ENCODE peak calls at places on chromosomes 13 and 19, in nine cellular contexts. One of them, this sample, is unnamed.

GRCh38 chr13:65112123-65113075 is 2117.7 kb downstream of the PCDH9 start:
- DNase-seq in activated T-helper 1 cell treated with anti-CD3 and anti-CD28 coated beads, Interleukin-12 subunit alpha, Interleukin-12 subunit beta, Interleukin-2, Interleukin-4 antibody, amounts not matched to agents 30 ng/mL and 10 ng/mL and 1 ng/mL, durations not matched to agents 14 hours and 24 hours and 36 hours: no peak
- DNase-seq in mesothelial cell of epicardium: no peak
- DNase-seq in stimulated activated CD8-positive, alpha-beta memory T cell treated with anti-CD3 and anti-CD28 coated beads, Interleukin-4, amount 100 ng/mL, for 24 hours: no peak
- DNase-seq in stimulated activated CD4-positive, alpha-beta T cell treated with anti-CD3 and anti-CD28 coated beads, Interleukin-15, amount 100 ng/mL, for 1 hour: no peak
- DNase-seq in activated CD8-positive, alpha-beta memory T cell treated with anti-CD3 and anti-CD28 coated beads, Interleukin-2, amount 10 ng/mL, durations not matched to agents 7 days and 5 days: no peak
- DNase-seq in germinal center: no peak
- DNase-seq in osteoblast: no peak
- DNase-seq in H54: no peak
- DNase-seq in this sample: no peak

GRCh38 chr13:30339721-30340366 is 32.5 kb upstream of the KATNAL1 start:
- DNase-seq in osteoblast: no peak
- DNase-seq in stimulated activated CD8-positive, alpha-beta memory T cell treated with anti-CD3 and anti-CD28 coated beads, Interleukin-4, amount 100 ng/mL, for 24 hours: no peak
- DNase-seq in germinal center: no peak
- DNase-seq in activated CD8-positive, alpha-beta memory T cell treated with anti-CD3 and anti-CD28 coated beads, Interleukin-2, amount 10 ng/mL, durations not matched to agents 7 days and 5 days: no peak
- DNase-seq in activated T-helper 1 cell treated with anti-CD3 and anti-CD28 coated beads, Interleukin-12 subunit alpha, Interleukin-12 subunit beta, Interleukin-2, Interleukin-4 antibody, amounts not matched to agents 30 ng/mL and 10 ng/mL and 1 ng/mL, durations not matched to agents 14 hours and 24 hours and 36 hours: no peak
- DNase-seq in stimulated activated CD4-positive, alpha-beta T cell treated with anti-CD3 and anti-CD28 coated beads, Interleukin-15, amount 100 ng/mL, for 1 hour: no peak
- DNase-seq in mesothelial cell of epicardium: no peak
- DNase-seq in H54: no peak
- DNase-seq in this sample: no peak

GRCh38 chr13:77013853-77014542 is 13.0 kb downstream of the FBXL3 start:
- DNase-seq in stimulated activated CD8-positive, alpha-beta memory T cell treated with anti-CD3 and anti-CD28 coated beads, Interleukin-4, amount 100 ng/mL, for 24 hours: no peak
- DNase-seq in activated CD8-positive, alpha-beta memory T cell treated with anti-CD3 and anti-CD28 coated beads, Interleukin-2, amount 10 ng/mL, durations not matched to agents 7 days and 5 days: no peak
- DNase-seq in mesothelial cell of epicardium: no peak
- DNase-seq in activated T-helper 1 cell treated with anti-CD3 and anti-CD28 coated beads, Interleukin-12 subunit alpha, Interleukin-12 subunit beta, Interleukin-2, Interleukin-4 antibody, amounts not matched to agents 30 ng/mL and 10 ng/mL and 1 ng/mL, durations not matched to agents 14 hours and 24 hours and 36 hours: no peak
- DNase-seq in stimulated activated CD4-positive, alpha-beta T cell treated with anti-CD3 and anti-CD28 coated beads, Interleukin-15, amount 100 ng/mL, for 1 hour: no peak
- DNase-seq in osteoblast: peak
- DNase-seq in H54: no peak
- DNase-seq in germinal center: no peak
- DNase-seq in this sample: no peak

GRCh38 chr19:47351545-47351944 is 2.4 kb downstream of the DHX34 start:
- DNase-seq in stimulated activated CD8-positive, alpha-beta memory T cell treated with anti-CD3 and anti-CD28 coated beads, Interleukin-4, amount 100 ng/mL, for 24 hours: no peak
- DNase-seq in germinal center: peak
- DNase-seq in H54: no peak
- DNase-seq in activated T-helper 1 cell treated with anti-CD3 and anti-CD28 coated beads, Interleukin-12 subunit alpha, Interleukin-12 subunit beta, Interleukin-2, Interleukin-4 antibody, amounts not matched to agents 30 ng/mL and 10 ng/mL and 1 ng/mL, durations not matched to agents 14 hours and 24 hours and 36 hours: no peak
- DNase-seq in stimulated activated CD4-positive, alpha-beta T cell treated with anti-CD3 and anti-CD28 coated beads, Interleukin-15, amount 100 ng/mL, for 1 hour: no peak
- DNase-seq in mesothelial cell of epicardium: no peak
- DNase-seq in activated CD8-positive, alpha-beta memory T cell treated with anti-CD3 and anti-CD28 coated beads, Interleukin-2, amount 10 ng/mL, durations not matched to agents 7 days and 5 days: peak
- DNase-seq in osteoblast: peak
- DNase-seq in this sample: no peak

GRCh38 chr13:75366380-75367280 is 115.3 kb downstream of the TBC1D4 start:
- DNase-seq in germinal center: no peak
- DNase-seq in activated CD8-positive, alpha-beta memory T cell treated with anti-CD3 and anti-CD28 coated beads, Interleukin-2, amount 10 ng/mL, durations not matched to agents 7 days and 5 days: no peak
- DNase-seq in mesothelial cell of epicardium: no peak
- DNase-seq in stimulated activated CD8-positive, alpha-beta memory T cell treated with anti-CD3 and anti-CD28 coated beads, Interleukin-4, amount 100 ng/mL, for 24 hours: no peak
- DNase-seq in activated T-helper 1 cell treated with anti-CD3 and anti-CD28 coated beads, Interleukin-12 subunit alpha, Interleukin-12 subunit beta, Interleukin-2, Interleukin-4 antibody, amounts not matched to agents 30 ng/mL and 10 ng/mL and 1 ng/mL, durations not matched to agents 14 hours and 24 hours and 36 hours: no peak
- DNase-seq in H54: no peak
- DNase-seq in stimulated activated CD4-positive, alpha-beta T cell treated with anti-CD3 and anti-CD28 coated beads, Interleukin-15, amount 100 ng/mL, for 1 hour: no peak
- DNase-seq in osteoblast: no peak
- DNase-seq in this sample: no peak

GRCh38 chr19:33248954-33249613 is 23.4 kb upstream of the SLC7A10 start:
- DNase-seq in germinal center: no peak
- DNase-seq in stimulated activated CD4-positive, alpha-beta T cell treated with anti-CD3 and anti-CD28 coated beads, Interleukin-15, amount 100 ng/mL, for 1 hour: no peak
- DNase-seq in mesothelial cell of epicardium: no peak
- DNase-seq in H54: peak
- DNase-seq in activated CD8-positive, alpha-beta memory T cell treated with anti-CD3 and anti-CD28 coated beads, Interleukin-2, amount 10 ng/mL, durations not matched to agents 7 days and 5 days: no peak
- DNase-seq in stimulated activated CD8-positive, alpha-beta memory T cell treated with anti-CD3 and anti-CD28 coated beads, Interleukin-4, amount 100 ng/mL, for 24 hours: no peak
- DNase-seq in activated T-helper 1 cell treated with anti-CD3 and anti-CD28 coated beads, Interleukin-12 subunit alpha, Interleukin-12 subunit beta, Interleukin-2, Interleukin-4 antibody, amounts not matched to agents 30 ng/mL and 10 ng/mL and 1 ng/mL, durations not matched to agents 14 hours and 24 hours and 36 hours: no peak
- DNase-seq in osteoblast: no peak
- DNase-seq in this sample: peak

GRCh38 chr13:94596575-94596971 is 621 bp upstream of the TGDS start:
- DNase-seq in osteoblast: no peak
- DNase-seq in H54: no peak
- DNase-seq in stimulated activated CD4-positive, alpha-beta T cell treated with anti-CD3 and anti-CD28 coated beads, Interleukin-15, amount 100 ng/mL, for 1 hour: no peak
- DNase-seq in germinal center: no peak
- DNase-seq in activated CD8-positive, alpha-beta memory T cell treated with anti-CD3 and anti-CD28 coated beads, Interleukin-2, amount 10 ng/mL, durations not matched to agents 7 days and 5 days: no peak
- DNase-seq in activated T-helper 1 cell treated with anti-CD3 and anti-CD28 coated beads, Interleukin-12 subunit alpha, Interleukin-12 subunit beta, Interleukin-2, Interleukin-4 antibody, amounts not matched to agents 30 ng/mL and 10 ng/mL and 1 ng/mL, durations not matched to agents 14 hours and 24 hours and 36 hours: no peak
- DNase-seq in mesothelial cell of epicardium: no peak
- DNase-seq in stimulated activated CD8-positive, alpha-beta memory T cell treated with anti-CD3 and anti-CD28 coated beads, Interleukin-4, amount 100 ng/mL, for 24 hours: no peak
- DNase-seq in this sample: no peak

GRCh38 chr13:27556109-27556508 is 64.2 kb downstream of the LNX2 start:
- DNase-seq in stimulated activated CD4-positive, alpha-beta T cell treated with anti-CD3 and anti-CD28 coated beads, Interleukin-15, amount 100 ng/mL, for 1 hour: no peak
- DNase-seq in germinal center: no peak
- DNase-seq in stimulated activated CD8-positive, alpha-beta memory T cell treated with anti-CD3 and anti-CD28 coated beads, Interleukin-4, amount 100 ng/mL, for 24 hours: no peak
- DNase-seq in H54: no peak
- DNase-seq in mesothelial cell of epicardium: no peak
- DNase-seq in activated T-helper 1 cell treated with anti-CD3 and anti-CD28 coated beads, Interleukin-12 subunit alpha, Interleukin-12 subunit beta, Interleukin-2, Interleukin-4 antibody, amounts not matched to agents 30 ng/mL and 10 ng/mL and 1 ng/mL, durations not matched to agents 14 hours and 24 hours and 36 hours: no peak
- DNase-seq in activated CD8-positive, alpha-beta memory T cell treated with anti-CD3 and anti-CD28 coated beads, Interleukin-2, amount 10 ng/mL, durations not matched to agents 7 days and 5 days: no peak
- DNase-seq in osteoblast: peak
- DNase-seq in this sample: no peak

GRCh38 chr19:36420961-36421748 is 2.7 kb upstream of the ZFP82 start:
- DNase-seq in H54: no peak
- DNase-seq in activated T-helper 1 cell treated with anti-CD3 and anti-CD28 coated beads, Interleukin-12 subunit alpha, Interleukin-12 subunit beta, Interleukin-2, Interleukin-4 antibody, amounts not matched to agents 30 ng/mL and 10 ng/mL and 1 ng/mL, durations not matched to agents 14 hours and 24 hours and 36 hours: no peak
- DNase-seq in mesothelial cell of epicardium: no peak
- DNase-seq in activated CD8-positive, alpha-beta memory T cell treated with anti-CD3 and anti-CD28 coated beads, Interleukin-2, amount 10 ng/mL, durations not matched to agents 7 days and 5 days: no peak
- DNase-seq in osteoblast: peak
- DNase-seq in germinal center: no peak
- DNase-seq in stimulated activated CD8-positive, alpha-beta memory T cell treated with anti-CD3 and anti-CD28 coated beads, Interleukin-4, amount 100 ng/mL, for 24 hours: no peak
- DNase-seq in stimulated activated CD4-positive, alpha-beta T cell treated with anti-CD3 and anti-CD28 coated beads, Interleukin-15, amount 100 ng/mL, for 1 hour: no peak
- DNase-seq in this sample: no peak

GRCh38 chr19:15260939-15261338 is 28.7 kb upstream of the EPHX3 start:
- DNase-seq in stimulated activated CD8-positive, alpha-beta memory T cell treated with anti-CD3 and anti-CD28 coated beads, Interleukin-4, amount 100 ng/mL, for 24 hours: no peak
- DNase-seq in stimulated activated CD4-positive, alpha-beta T cell treated with anti-CD3 and anti-CD28 coated beads, Interleukin-15, amount 100 ng/mL, for 1 hour: no peak
- DNase-seq in activated CD8-positive, alpha-beta memory T cell treated with anti-CD3 and anti-CD28 coated beads, Interleukin-2, amount 10 ng/mL, durations not matched to agents 7 days and 5 days: no peak
- DNase-seq in osteoblast: peak
- DNase-seq in activated T-helper 1 cell treated with anti-CD3 and anti-CD28 coated beads, Interleukin-12 subunit alpha, Interleukin-12 subunit beta, Interleukin-2, Interleukin-4 antibody, amounts not matched to agents 30 ng/mL and 10 ng/mL and 1 ng/mL, durations not matched to agents 14 hours and 24 hours and 36 hours: no peak
- DNase-seq in mesothelial cell of epicardium: no peak
- DNase-seq in germinal center: no peak
- DNase-seq in H54: no peak
- DNase-seq in this sample: no peak

GRCh38 chr13:34853161-34853560 is 88.9 kb upstream of the NBEA start:
- DNase-seq in H54: no peak
- DNase-seq in germinal center: no peak
- DNase-seq in activated T-helper 1 cell treated with anti-CD3 and anti-CD28 coated beads, Interleukin-12 subunit alpha, Interleukin-12 subunit beta, Interleukin-2, Interleukin-4 antibody, amounts not matched to agents 30 ng/mL and 10 ng/mL and 1 ng/mL, durations not matched to agents 14 hours and 24 hours and 36 hours: no peak
- DNase-seq in stimulated activated CD8-positive, alpha-beta memory T cell treated with anti-CD3 and anti-CD28 coated beads, Interleukin-4, amount 100 ng/mL, for 24 hours: no peak
- DNase-seq in mesothelial cell of epicardium: no peak
- DNase-seq in stimulated activated CD4-positive, alpha-beta T cell treated with anti-CD3 and anti-CD28 coated beads, Interleukin-15, amount 100 ng/mL, for 1 hour: no peak
- DNase-seq in osteoblast: no peak
- DNase-seq in activated CD8-positive, alpha-beta memory T cell treated with anti-CD3 and anti-CD28 coated beads, Interleukin-2, amount 10 ng/mL, durations not matched to agents 7 days and 5 days: no peak
- DNase-seq in this sample: no peak

GRCh38 chr19:46634656-46635218 is 1.3 kb downstream of the GNG8 start:
- DNase-seq in osteoblast: peak
- DNase-seq in activated T-helper 1 cell treated with anti-CD3 and anti-CD28 coated beads, Interleukin-12 subunit alpha, Interleukin-12 subunit beta, Interleukin-2, Interleukin-4 antibody, amounts not matched to agents 30 ng/mL and 10 ng/mL and 1 ng/mL, durations not matched to agents 14 hours and 24 hours and 36 hours: no peak
- DNase-seq in stimulated activated CD4-positive, alpha-beta T cell treated with anti-CD3 and anti-CD28 coated beads, Interleukin-15, amount 100 ng/mL, for 1 hour: no peak
- DNase-seq in stimulated activated CD8-positive, alpha-beta memory T cell treated with anti-CD3 and anti-CD28 coated beads, Interleukin-4, amount 100 ng/mL, for 24 hours: no peak
- DNase-seq in H54: no peak
- DNase-seq in germinal center: no peak
- DNase-seq in activated CD8-positive, alpha-beta memory T cell treated with anti-CD3 and anti-CD28 coated beads, Interleukin-2, amount 10 ng/mL, durations not matched to agents 7 days and 5 days: no peak
- DNase-seq in mesothelial cell of epicardium: no peak
- DNase-seq in this sample: no peak

GRCh38 chr19:45692187-45693111 is at the start of gene QPCTL:
- DNase-seq in stimulated activated CD4-positive, alpha-beta T cell treated with anti-CD3 and anti-CD28 coated beads, Interleukin-15, amount 100 ng/mL, for 1 hour: peak
- DNase-seq in H54: peak
- DNase-seq in activated CD8-positive, alpha-beta memory T cell treated with anti-CD3 and anti-CD28 coated beads, Interleukin-2, amount 10 ng/mL, durations not matched to agents 7 days and 5 days: peak
- DNase-seq in osteoblast: peak
- DNase-seq in stimulated activated CD8-positive, alpha-beta memory T cell treated with anti-CD3 and anti-CD28 coated beads, Interleukin-4, amount 100 ng/mL, for 24 hours: peak
- DNase-seq in activated T-helper 1 cell treated with anti-CD3 and anti-CD28 coated beads, Interleukin-12 subunit alpha, Interleukin-12 subunit beta, Interleukin-2, Interleukin-4 antibody, amounts not matched to agents 30 ng/mL and 10 ng/mL and 1 ng/mL, durations not matched to agents 14 hours and 24 hours and 36 hours: peak
- DNase-seq in mesothelial cell of epicardium: peak
- DNase-seq in germinal center: peak
- DNase-seq in this sample: peak

GRCh38 chr13:44389856-44390255 is 16.2 kb downstream of the SERP2 start:
- DNase-seq in activated CD8-positive, alpha-beta memory T cell treated with anti-CD3 and anti-CD28 coated beads, Interleukin-2, amount 10 ng/mL, durations not matched to agents 7 days and 5 days: no peak
- DNase-seq in germinal center: no peak
- DNase-seq in mesothelial cell of epicardium: no peak
- DNase-seq in activated T-helper 1 cell treated with anti-CD3 and anti-CD28 coated beads, Interleukin-12 subunit alpha, Interleukin-12 subunit beta, Interleukin-2, Interleukin-4 antibody, amounts not matched to agents 30 ng/mL and 10 ng/mL and 1 ng/mL, durations not matched to agents 14 hours and 24 hours and 36 hours: no peak
- DNase-seq in osteoblast: no peak
- DNase-seq in H54: no peak
- DNase-seq in stimulated activated CD8-positive, alpha-beta memory T cell treated with anti-CD3 and anti-CD28 coated beads, Interleukin-4, amount 100 ng/mL, for 24 hours: no peak
- DNase-seq in stimulated activated CD4-positive, alpha-beta T cell treated with anti-CD3 and anti-CD28 coated beads, Interleukin-15, amount 100 ng/mL, for 1 hour: no peak
- DNase-seq in this sample: no peak

GRCh38 chr13:41780736-41781708 is 179.9 kb downstream of the VWA8 start:
- DNase-seq in H54: no peak
- DNase-seq in stimulated activated CD4-positive, alpha-beta T cell treated with anti-CD3 and anti-CD28 coated beads, Interleukin-15, amount 100 ng/mL, for 1 hour: no peak
- DNase-seq in osteoblast: peak
- DNase-seq in germinal center: no peak
- DNase-seq in stimulated activated CD8-positive, alpha-beta memory T cell treated with anti-CD3 and anti-CD28 coated beads, Interleukin-4, amount 100 ng/mL, for 24 hours: no peak
- DNase-seq in mesothelial cell of epicardium: no peak
- DNase-seq in activated T-helper 1 cell treated with anti-CD3 and anti-CD28 coated beads, Interleukin-12 subunit alpha, Interleukin-12 subunit beta, Interleukin-2, Interleukin-4 antibody, amounts not matched to agents 30 ng/mL and 10 ng/mL and 1 ng/mL, durations not matched to agents 14 hours and 24 hours and 36 hours: no peak
- DNase-seq in activated CD8-positive, alpha-beta memory T cell treated with anti-CD3 and anti-CD28 coated beads, Interleukin-2, amount 10 ng/mL, durations not matched to agents 7 days and 5 days: no peak
- DNase-seq in this sample: no peak

GRCh38 chr13:95059306-95059705 is 241.9 kb downstream of the ABCC4 start:
- DNase-seq in osteoblast: no peak
- DNase-seq in germinal center: no peak
- DNase-seq in H54: no peak
- DNase-seq in stimulated activated CD4-positive, alpha-beta T cell treated with anti-CD3 and anti-CD28 coated beads, Interleukin-15, amount 100 ng/mL, for 1 hour: no peak
- DNase-seq in stimulated activated CD8-positive, alpha-beta memory T cell treated with anti-CD3 and anti-CD28 coated beads, Interleukin-4, amount 100 ng/mL, for 24 hours: no peak
- DNase-seq in activated CD8-positive, alpha-beta memory T cell treated with anti-CD3 and anti-CD28 coated beads, Interleukin-2, amount 10 ng/mL, durations not matched to agents 7 days and 5 days: no peak
- DNase-seq in mesothelial cell of epicardium: no peak
- DNase-seq in activated T-helper 1 cell treated with anti-CD3 and anti-CD28 coated beads, Interleukin-12 subunit alpha, Interleukin-12 subunit beta, Interleukin-2, Interleukin-4 antibody, amounts not matched to agents 30 ng/mL and 10 ng/mL and 1 ng/mL, durations not matched to agents 14 hours and 24 hours and 36 hours: no peak
- DNase-seq in this sample: no peak

GRCh38 chr19:2282062-2282861 is at the start of gene PEAK3:
- DNase-seq in mesothelial cell of epicardium: no peak
- DNase-seq in activated T-helper 1 cell treated with anti-CD3 and anti-CD28 coated beads, Interleukin-12 subunit alpha, Interleukin-12 subunit beta, Interleukin-2, Interleukin-4 antibody, amounts not matched to agents 30 ng/mL and 10 ng/mL and 1 ng/mL, durations not matched to agents 14 hours and 24 hours and 36 hours: peak
- DNase-seq in stimulated activated CD4-positive, alpha-beta T cell treated with anti-CD3 and anti-CD28 coated beads, Interleukin-15, amount 100 ng/mL, for 1 hour: no peak
- DNase-seq in osteoblast: peak
- DNase-seq in germinal center: no peak
- DNase-seq in activated CD8-positive, alpha-beta memory T cell treated with anti-CD3 and anti-CD28 coated beads, Interleukin-2, amount 10 ng/mL, durations not matched to agents 7 days and 5 days: peak
- DNase-seq in stimulated activated CD8-positive, alpha-beta memory T cell treated with anti-CD3 and anti-CD28 coated beads, Interleukin-4, amount 100 ng/mL, for 24 hours: no peak
- DNase-seq in H54: no peak
- DNase-seq in this sample: peak

This sample was measured in activated CD8-positive, alpha-beta T cell treated with anti-CD3 and anti-CD28 coated beads, Interleukin-2, amount 10 ng/mL, durations not matched to agents 7 days and 5 days.